ENCODE peak calls at places on chromosomes 13 and 19, in five cellular contexts. H, P, G, N and L are unnamed samples.

GRCh38 chr19:30092721-30093569 is 150.9 kb downstream of the URI1 start:
- DNase-seq in H (no peak), P (no peak), G (no peak), N (no peak), L (peak)

GRCh38 chr13:110505594-110505993 is 55.9 kb downstream of the RAB20 start:
- DNase-seq in H (no peak), P (no peak), G (no peak), N (no peak), L (no peak)

GRCh38 chr19:33683881-33684549 is 62.3 kb downstream of the CHST8 start:
- DNase-seq in H (no peak), P (peak), G (peak), N (no peak), L (no peak)

GRCh38 chr13:52736891-52737290 is 2.7 kb downstream of the CNMD start:
- DNase-seq in H (no peak), P (no peak), G (no peak), N (no peak), L (no peak)

GRCh38 chr19:39098365-39099269 is 14.4 kb downstream of the ACP7 start:
- DNase-seq in H (no peak), P (no peak), G (no peak), N (no peak), L (no peak)

GRCh38 chr13:45718063-45718462 is 15.9 kb downstream of the CBY2 start:
- DNase-seq in H (no peak), P (no peak), G (peak), N (no peak), L (no peak)

GRCh38 chr13:75415720-75416119 is 66.2 kb downstream of the TBC1D4 start:
- DNase-seq in H (no peak), P (no peak), G (no peak), N (no peak), L (no peak)

GRCh38 chr13:91216928-91217700 is 130.4 kb upstream of the MIR17HG start:
- DNase-seq in H (no peak), P (no peak), G (no peak), N (no peak), L (no peak)

GRCh38 chr19:58568731-58569130 is 4.4 kb downstream of the MZF1 start:
- DNase-seq in H (peak), P (no peak), G (no peak), N (no peak), L (peak)

GRCh38 chr19:31470952-31471351 is 121.7 kb upstream of the TSHZ3 start:
- DNase-seq in H (no peak), P (no peak), G (no peak), N (no peak), L (no peak)

GRCh38 chr19:33292595-33293254 is 9.6 kb downstream of the CEBPA start:
- DNase-seq in H (no peak), P (no peak), G (no peak), N (no peak), L (peak)

GRCh38 chr13:27965343-27965739 is 3.8 kb downstream of the CDX2 start:
- DNase-seq in H (no peak), P (no peak), G (no peak), N (no peak), L (no peak)

GRCh38 chr13:49060698-49061387 is 85.1 kb downstream of the FNDC3A start:
- DNase-seq in H (no peak), P (no peak), G (no peak), N (no peak), L (no peak)

GRCh38 chr13:36712785-36713184 is 39.0 kb downstream of the SERTM1 start:
- DNase-seq in H (no peak), P (no peak), G (no peak), N (no peak), L (no peak)

GRCh38 chr19:51726049-51726448 is 2.3 kb upstream of the HAS1 start:
- DNase-seq in H (no peak), P (peak), G (no peak), N (no peak), L (peak)

GRCh38 chr13:110471833-110472162 is 89.7 kb downstream of the RAB20 start:
- DNase-seq in H (no peak), P (no peak), G (no peak), N (peak), L (peak)

GRCh38 chr13:111639994-111640393 is 319.6 kb downstream of the TEX29 start:
- DNase-seq in H (no peak), P (no peak), G (no peak), N (no peak), L (no peak)

GRCh38 chr13:111114362-111115050 is 604 bp upstream of the ARHGEF7 start:
- DNase-seq in H (no peak), P (peak), G (no peak), N (no peak), L (peak)

GRCh38 chr19:45960595-45961235 is 12.9 kb downstream of the NOVA2 start:
- DNase-seq in H (no peak), P (no peak), G (no peak), N (no peak), L (no peak)

GRCh38 chr13:20814224-20814910 is 40.6 kb upstream of the EEF1AKMT1 start:
- DNase-seq in H (peak), P (peak), G (peak), N (peak), L (peak)

GRCh38 chr19:28297036-28297435 is 915.9 kb downstream of the UQCRFS1 start:
- DNase-seq in H (no peak), P (no peak), G (no peak), N (no peak), L (no peak)

GRCh38 chr13:26377038-26377437 is 123.1 kb downstream of the CDK8 start:
- DNase-seq in H (no peak), P (no peak), G (peak), N (no peak), L (no peak)

GRCh38 chr13:79612604-79613003 is 131.6 kb downstream of the NDFIP2 start:
- DNase-seq in H (no peak), P (no peak), G (no peak), N (no peak), L (no peak)

DNA sequence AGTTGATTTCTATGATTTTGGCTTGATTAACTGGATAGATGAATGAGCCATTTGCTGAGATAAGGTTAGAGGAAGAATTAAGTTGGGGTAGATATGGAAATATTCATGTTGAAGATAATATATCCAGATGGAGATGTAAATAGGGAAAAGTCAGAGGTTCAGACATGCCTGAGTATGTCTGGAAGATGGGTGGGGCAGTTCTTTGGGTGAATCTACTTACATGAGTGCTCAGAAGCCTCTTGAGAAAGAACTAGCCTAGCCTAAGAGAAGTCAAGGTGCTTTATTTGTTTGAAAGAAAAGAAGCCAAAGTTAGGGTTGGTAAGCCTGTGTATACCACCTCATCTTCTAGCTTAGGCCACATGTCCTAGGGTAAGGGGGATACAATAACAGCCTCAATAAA is 133.6 kb downstream of the NDFIP2 start:
- DNase-seq in H (no peak), P (no peak), G (no peak), N (no peak), L (no peak)
- H3K27ac ChIP-seq in H (no peak), P (no peak), G (no peak), N (no peak), L (no peak)

DNA sequence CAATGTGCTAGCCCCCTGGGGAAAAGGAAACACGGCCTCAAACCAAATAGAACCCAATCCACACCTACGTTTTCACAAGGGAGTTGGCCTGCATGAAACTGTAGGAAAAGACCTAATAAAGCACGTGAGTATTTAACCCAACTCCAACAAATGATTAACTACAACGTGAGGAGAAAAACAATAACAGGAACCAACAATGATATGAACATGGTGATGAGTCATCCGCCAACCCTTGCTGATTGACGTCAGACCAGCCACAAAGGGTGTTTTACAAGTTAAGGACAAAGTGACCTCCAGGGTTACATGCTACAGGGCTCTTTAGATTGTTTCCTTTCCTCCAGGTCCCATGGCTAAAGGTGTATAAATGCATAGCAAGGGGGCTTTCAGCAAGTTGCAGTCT is 460.5 kb downstream of the COG6 start:
- DNase-seq in H (no peak), P (peak), G (peak), N (peak), L (peak)
- TF ChIP-seq EP300 in H (peak), P (no peak), G (peak), N (no peak), L (no peak)

GRCh38 chr19:1432507-1432887 is 5.7 kb upstream of the RPS15 start:
- DNase-seq in H (no peak), P (no peak), G (no peak), N (no peak), L (no peak)
- TF ChIP-seq POLR2A in H (no peak), P (no peak), G (no peak), N (no peak), L (no peak)

DNA sequence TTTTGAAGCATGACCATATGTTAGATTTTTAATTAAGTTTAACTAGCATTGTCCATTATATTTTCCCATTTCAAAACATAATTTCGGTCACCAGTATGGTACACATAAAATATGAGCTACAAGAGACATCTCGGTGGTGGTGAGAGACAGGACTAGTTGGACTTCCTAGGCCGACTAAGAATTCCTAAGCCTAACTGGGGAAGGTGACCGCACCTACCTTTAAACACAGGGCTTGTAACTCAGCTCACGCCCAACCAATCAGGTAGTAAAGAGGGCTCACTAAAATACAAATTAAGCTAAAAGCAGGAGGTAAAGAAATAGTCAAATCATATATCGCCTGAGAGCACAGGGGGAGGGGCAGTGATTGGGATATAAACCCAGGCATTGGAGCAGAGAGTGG is 22.9 kb downstream of the DNAJC15 start:
- DNase-seq in H (no peak), P (no peak), G (no peak), N (no peak), L (peak)
- H3K27ac ChIP-seq in H (no peak), P (no peak), G (peak), N (peak), L (peak)

GRCh38 chr19:46967578-46968018 is 52.0 kb upstream of the NPAS1 start:
- DNase-seq in H (no peak), P (no peak), G (no peak), N (peak), L (peak)
- TF ChIP-seq EP300 in H (peak), P (no peak), G (no peak), N (no peak), L (no peak)

GRCh38 chr19:44658069-44658727 is 13.1 kb upstream of the CEACAM19 start:
- DNase-seq in H (no peak), P (no peak), G (no peak), N (no peak), L (no peak)
- TF ChIP-seq POLR2A in H (no peak), P (no peak), G (no peak), N (no peak), L (no peak)